ENCODE peak calls at places on chromosomes 4 and X, in four cellular contexts. H is endothelial cell of umbilical vein, X is endodermal cell, E is sigmoid colon. F is an unnamed sample.

GRCh38 chr4:168269879-168270278 is 48.7 kb downstream of the DDX60 start:
- DNase-seq in E (no peak), H (peak), X (no peak), F (no peak)

GRCh38 chr4:41155194-41155830 is 59.0 kb downstream of the APBB2 start:
- DNase-seq in H (peak), X (no peak), E (no peak), F (peak)

GRCh38 chr4:67288964-67289363 is 256.3 kb downstream of the CENPC start:
- DNase-seq in E (no peak), H (no peak), X (peak), F (no peak)

GRCh38 chr4:37535872-37536271 is 150.3 kb downstream of the RELL1 start:
- DNase-seq in E (no peak), H (no peak), X (no peak), F (peak)

GRCh38 chr4:102438396-102438795 is 62.8 kb upstream of the NFKB1 start:
- DNase-seq in X (no peak), H (no peak), E (no peak), F (peak)

GRCh38 chrX:88135735-88136134 is 611.3 kb upstream of the CPXCR1 start:
- DNase-seq in E (no peak), H (peak), X (no peak), F (peak)

GRCh38 chr4:177308125-177308524 is 1.5 kb upstream of the NEIL3 start:
- DNase-seq in X (no peak), E (no peak), H (no peak), F (peak)

GRCh38 chr4:94410678-94411206 is 41.0 kb upstream of the PDLIM5 start:
- DNase-seq in H (no peak), X (no peak), E (peak), F (peak)

GRCh38 chr4:38832624-38833528 is 23.7 kb downstream of the TLR6 start:
- DNase-seq in X (peak), E (no peak), H (no peak), F (no peak)

GRCh38 chr4:67762091-67762490 is 7.9 kb upstream of the GNRHR start:
- DNase-seq in H (peak), E (no peak), X (no peak), F (peak)

DNA sequence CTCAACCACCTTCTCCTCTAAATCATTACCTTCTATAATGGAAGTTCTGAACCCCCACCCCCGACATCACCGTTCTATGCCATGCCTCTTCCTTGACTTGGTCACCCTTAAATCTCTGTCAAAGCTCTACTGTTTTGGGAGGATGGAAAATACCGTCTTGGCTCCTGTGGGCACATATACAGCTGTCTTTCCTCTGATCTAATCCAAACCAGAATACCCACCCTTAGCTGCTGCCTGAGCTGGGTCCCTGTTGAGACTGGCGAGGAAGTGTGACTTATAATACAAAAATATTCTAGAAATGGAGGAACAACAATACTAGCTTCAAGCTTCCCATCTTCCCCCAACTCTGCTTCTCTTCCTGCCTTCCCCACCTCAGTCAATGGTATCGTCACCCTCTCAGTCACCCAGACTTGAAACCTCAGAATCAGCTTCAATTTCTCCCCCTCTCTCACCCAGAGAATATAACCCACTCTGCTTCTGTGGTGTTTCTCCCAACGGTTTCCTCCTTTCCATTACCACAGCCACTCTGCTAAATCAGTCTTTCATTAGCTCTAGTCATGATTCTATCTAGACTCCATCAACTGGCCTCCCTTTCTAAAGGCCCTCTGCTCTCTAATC is 583 bp upstream of the IL2RG start:
- DNase-seq in H (no peak), E (no peak), X (no peak), F (no peak)
- H3K27ac ChIP-seq in H (no peak), E (no peak), X (no peak), F (no peak)

GRCh38 chrX:29155286-29155685 is 568.0 kb downstream of the IL1RAPL1 start:
- DNase-seq in X (no peak), E (no peak), H (no peak), F (no peak)
- H3K27ac ChIP-seq in X (no peak), E (no peak), H (no peak), F (no peak)

GRCh38 chr4:2962614-2963184 is 507 bp downstream of the NOP14 start:
- DNase-seq in X (peak), E (no peak), H (peak), F (peak)

GRCh38 chr4:2965262-2965661 is 1.9 kb downstream of the GRK4 start:
- DNase-seq in X (no peak), H (no peak), E (no peak), F (no peak)

GRCh38 chr4:2962099-2962455 is 1.1 kb downstream of the NOP14 start:
- DNase-seq in X (no peak), H (peak), E (no peak), F (peak)

GRCh38 chr4:2963185-2964076 is at the start of the genes GRK4 and NOP14:
- DNase-seq in E (peak), X (peak), H (peak), F (peak)

GRCh38 chr4:2964077-2964471 is 703 bp downstream of the GRK4 start:
- DNase-seq in H (peak), E (no peak), X (peak), F (peak)
- H3K27ac ChIP-seq in H (no peak), E (peak), X (no peak), F (no peak)

GRCh38 chrX:150616863-150617198 is 48.4 kb downstream of the MTM1 start:
- DNase-seq in X (no peak), E (no peak), H (no peak), F (peak)

GRCh38 chrX:150615356-150615755 is 46.9 kb downstream of the MTM1 start:
- DNase-seq in H (no peak), X (no peak), E (no peak), F (no peak)

GRCh38 chrX:150610446-150610845 is 42.0 kb downstream of the MTM1 start:
- DNase-seq in X (no peak), E (no peak), H (no peak), F (no peak)

GRCh38 chrX:150621652-150622051 is 53.2 kb downstream of the MTM1 start:
- DNase-seq in H (no peak), X (no peak), E (no peak), F (no peak)

DNA sequence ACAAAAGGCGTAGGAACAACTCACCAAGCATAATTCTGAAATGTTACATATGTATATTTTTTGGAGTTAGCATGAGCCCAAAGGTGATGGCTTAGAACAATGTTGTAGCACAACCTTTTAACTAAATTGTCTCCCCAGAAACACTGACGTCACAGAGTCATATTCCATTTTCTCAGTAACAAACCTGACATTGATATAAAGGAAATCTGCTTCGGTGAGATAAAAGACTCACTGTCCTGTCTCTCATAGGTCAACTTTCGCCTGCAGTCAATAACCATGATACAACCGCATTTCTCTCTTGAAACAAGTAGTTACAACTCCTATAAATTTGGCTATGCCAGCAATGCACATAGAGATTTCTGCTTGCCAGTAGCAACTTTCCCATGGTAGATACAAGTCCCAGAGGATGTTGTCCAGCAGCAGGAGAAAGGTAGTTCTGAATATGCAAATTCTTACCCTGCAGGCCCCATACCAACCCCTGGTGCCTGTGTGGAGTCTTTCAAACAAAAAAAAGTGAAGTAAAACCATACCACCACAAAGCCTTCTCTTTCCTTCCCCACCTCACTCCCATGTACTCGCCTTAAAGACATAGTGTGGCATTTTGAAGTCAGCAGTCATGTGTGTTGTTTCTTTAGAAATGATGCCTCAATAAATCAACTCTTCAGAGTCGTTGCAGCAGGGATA is 47.9 kb downstream of the MTM1 start:
- DNase-seq in H (no peak), E (no peak), X (no peak), F (no peak)
- H3K27ac ChIP-seq in H (no peak), E (no peak), X (no peak), F (no peak)

DNA sequence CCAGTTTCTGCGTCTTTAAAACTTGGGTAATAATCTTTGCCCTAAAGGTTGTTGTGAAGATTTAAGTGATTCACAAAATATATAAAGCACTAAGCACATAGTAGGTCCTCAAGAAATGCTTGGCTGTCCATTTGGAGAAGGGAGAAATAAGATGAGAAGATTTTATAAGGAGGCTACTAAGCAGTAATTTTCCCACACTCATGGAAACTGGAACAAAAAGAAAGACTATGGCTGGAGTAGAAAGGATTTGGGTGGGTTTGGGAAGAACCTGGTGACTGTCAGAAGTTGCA is 47.0 kb downstream of the PRPS1 start:
- DNase-seq in X (no peak), H (no peak), E (no peak), F (no peak)
- H3K27ac ChIP-seq in X (no peak), H (no peak), E (peak), F (peak)

GRCh38 chr4:108051343-108051742 is 61.7 kb downstream of the HADH start:
- DNase-seq in X (no peak), E (no peak), H (no peak), F (no peak)

GRCh38 chr4:108048157-108048556 is 58.5 kb downstream of the HADH start:
- DNase-seq in H (no peak), E (no peak), X (no peak), F (no peak)

GRCh38 chr4:108049406-108049805 is 59.7 kb downstream of the HADH start:
- DNase-seq in X (no peak), H (no peak), E (no peak), F (no peak)

GRCh38 chr4:108047199-108047598 is 57.5 kb downstream of the HADH start:
- DNase-seq in E (no peak), X (no peak), H (no peak), F (no peak)

DNA sequence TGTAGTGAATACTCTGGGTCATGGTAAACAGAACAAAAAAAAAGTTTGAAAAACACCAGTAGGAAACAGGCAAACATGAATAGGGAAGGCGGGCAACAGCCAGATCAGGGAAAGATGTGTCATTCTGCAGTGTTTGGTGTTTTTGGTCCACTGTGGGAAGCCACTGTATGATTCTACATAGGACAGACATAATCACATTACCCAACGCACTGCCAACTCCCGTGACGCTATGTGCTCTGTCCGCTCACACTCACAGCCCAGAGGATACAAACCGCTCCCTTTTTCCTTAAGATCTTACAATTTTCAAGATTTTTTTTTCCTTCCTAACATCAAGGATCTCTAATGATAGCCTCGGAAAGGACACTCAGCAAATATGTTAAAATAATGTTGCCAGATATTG is 59.3 kb downstream of the HADH start:
- DNase-seq in H (no peak), E (no peak), X (no peak), F (no peak)
- H3K27ac ChIP-seq in H (no peak), E (no peak), X (no peak), F (no peak)

DNA sequence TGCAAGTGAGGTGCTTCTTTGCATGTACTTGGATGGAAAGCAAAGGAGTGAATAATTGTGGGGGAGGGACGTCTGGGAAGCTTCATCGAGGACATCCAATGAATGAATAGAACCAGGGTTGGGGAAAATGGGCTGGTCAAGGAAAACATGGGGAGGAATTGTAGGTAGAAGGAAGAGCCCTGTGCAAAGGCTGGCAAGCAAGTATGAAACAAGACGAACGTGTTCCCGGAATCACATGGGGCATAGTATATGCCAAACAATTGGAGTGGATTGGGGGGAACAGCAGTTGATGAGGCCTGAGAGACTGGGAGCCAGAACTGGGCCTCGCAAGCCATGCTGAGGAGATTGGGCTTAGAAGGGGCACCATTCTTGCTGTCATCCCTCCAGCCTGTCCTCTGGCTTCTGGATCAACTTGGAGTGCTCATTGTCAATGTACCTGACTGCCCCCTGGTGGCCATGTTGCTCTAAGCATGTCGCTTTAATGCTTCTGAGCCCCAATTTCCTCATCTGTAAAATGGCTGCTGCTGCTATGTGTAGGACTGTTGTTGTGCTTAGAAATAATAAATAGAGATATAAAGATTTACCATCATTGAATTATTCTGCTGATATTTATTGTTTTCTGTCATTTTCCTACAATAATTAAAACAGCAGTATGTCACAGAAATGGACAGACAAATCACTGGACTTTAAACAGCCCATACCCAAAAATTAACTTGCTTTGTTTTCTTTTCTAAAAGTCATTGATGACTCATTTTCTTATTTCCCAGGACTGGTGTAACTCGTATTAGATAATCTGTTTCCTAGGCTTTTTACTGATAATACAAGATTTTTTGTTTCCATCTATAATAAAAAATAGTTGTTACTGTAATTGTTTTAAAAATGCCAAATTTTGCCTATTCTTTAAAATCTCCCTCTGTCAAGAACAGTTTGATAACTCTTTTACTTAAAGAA is 66.4 kb downstream of the JADE3 start:
- DNase-seq in E (peak), H (peak), X (peak), F (peak)
- H3K27ac ChIP-seq in E (peak), H (peak), X (no peak), F (peak)

DNA sequence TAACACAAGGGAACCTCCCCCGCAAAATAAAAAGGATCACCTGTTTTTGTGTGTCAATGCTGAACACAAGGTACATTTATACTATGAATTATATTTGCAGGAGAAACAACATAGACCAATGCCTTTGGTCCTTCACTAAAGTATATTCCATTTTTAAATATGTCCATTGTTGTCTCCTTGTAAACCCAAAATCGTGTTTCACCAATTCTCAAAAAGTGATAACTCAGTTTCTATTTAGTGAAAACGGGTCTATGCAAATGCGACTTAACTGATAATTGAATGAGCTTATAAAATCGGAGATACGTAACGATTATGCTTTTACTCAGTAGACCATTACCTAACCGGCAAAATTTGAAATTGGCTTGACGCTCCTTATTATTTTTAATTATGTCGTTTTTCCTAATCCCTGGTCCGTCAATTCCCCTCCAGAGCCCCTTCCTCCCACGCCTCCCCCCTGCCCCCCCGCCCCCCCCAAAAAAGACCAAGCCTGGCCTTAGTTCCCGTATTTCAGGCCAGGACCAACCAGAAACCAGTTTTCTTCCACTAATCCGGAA is 2.0 kb downstream of the BRWD3 start:
- DNase-seq in E (no peak), H (no peak), X (no peak), F (peak)
- H3K27ac ChIP-seq in E (peak), H (peak), X (no peak), F (peak)

GRCh38 chrX:78321809-78322208 is 5.6 kb downstream of the CYSLTR1 start:
- DNase-seq in X (no peak), H (no peak), E (no peak), F (no peak)
- H3K27ac ChIP-seq in X (no peak), H (no peak), E (no peak), F (no peak)

DNA sequence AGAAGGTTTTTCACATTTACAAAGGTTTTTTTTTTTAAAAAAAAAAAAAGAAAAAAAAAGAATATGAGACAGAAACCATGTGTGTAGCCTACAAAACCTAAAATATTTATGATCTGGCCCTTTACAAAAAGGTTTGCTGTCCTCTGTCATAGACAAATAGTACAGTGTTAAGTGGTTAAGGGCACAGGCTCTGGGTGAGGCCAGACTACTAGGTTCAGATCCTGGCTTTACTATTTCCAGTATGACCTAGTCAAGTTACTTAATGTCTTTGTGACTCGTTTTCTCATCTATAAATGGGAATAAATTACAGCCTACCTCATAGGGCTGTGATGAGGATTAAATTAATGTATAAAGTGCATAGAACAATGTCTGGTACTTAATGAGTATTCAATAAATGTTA is 56.5 kb downstream of the GAB1 start:
- DNase-seq in X (no peak), E (no peak), H (no peak), F (peak)
- H3K27ac ChIP-seq in X (no peak), E (peak), H (no peak), F (no peak)